ENCODE peak calls at places on chromosomes 6 and 20, in four cellular contexts. X, P, I and A are unnamed samples.

GRCh38 chr6:42845327-42845694 is 34.1 kb upstream of the RPL7L1 start:
- DNase-seq in X (no peak), P (no peak), I (no peak), A (no peak)

GRCh38 chr6:133973109-133973971 is 20.3 kb downstream of the TBPL1 start:
- DNase-seq in X (no peak), P (no peak), I (no peak), A (peak; percentile 76)

GRCh38 chr6:168603234-168603633 is 162.2 kb downstream of the SMOC2 start:
- DNase-seq in X (no peak), P (no peak), I (no peak), A (no peak)

GRCh38 chr6:26554669-26555504 is 16.7 kb downstream of the HMGN4 start:
- DNase-seq in X (no peak), P (no peak), I (no peak), A (peak; percentile 66)

GRCh38 chr6:119355157-119355556 is 5.6 kb upstream of the MAN1A1 start:
- DNase-seq in X (no peak), P (no peak), I (peak; percentile 31), A (peak; percentile 49)

GRCh38 chr6:27726620-27727023 is 185.6 kb downstream of the OR2B2 start:
- DNase-seq in X (no peak), P (no peak), I (no peak), A (no peak)

GRCh38 chr6:79570802-79571367 is 33.7 kb upstream of the LCA5 start:
- DNase-seq in X (no peak), P (no peak), I (no peak), A (peak; percentile 57)

GRCh38 chr20:41261790-41262717 is 55.5 kb downstream of the ZHX3 start:
- DNase-seq in X (no peak), P (no peak), I (no peak), A (no peak)

GRCh38 chr20:433300-433975 is 25.3 kb downstream of the RBCK1 start:
- DNase-seq in X (no peak), P (peak; percentile 79), I (no peak), A (no peak)

GRCh38 chr6:6975395-6976111 is 132.2 kb upstream of the RREB1 start:
- DNase-seq in X (no peak), P (no peak), I (no peak), A (peak; percentile 34)

GRCh38 chr20:23019403-23019802 is 15.7 kb upstream of the SSTR4 start:
- DNase-seq in X (no peak), P (no peak), I (no peak), A (no peak)

GRCh38 chr20:41425180-41425884 is 58.7 kb upstream of the EMILIN3 start:
- DNase-seq in X (no peak), P (no peak), I (no peak), A (no peak)

GRCh38 chr6:118986312-118986711 is 51.4 kb upstream of the MCM9 start:
- DNase-seq in X (no peak), P (no peak), I (no peak), A (no peak)

GRCh38 chr20:53808733-53809132 is 215.1 kb upstream of the ZNF217 start:
- DNase-seq in X (no peak), P (no peak), I (no peak), A (no peak)

GRCh38 chr6:134464690-134465411 is 146.9 kb upstream of the SGK1 start:
- DNase-seq in X (no peak), P (no peak), I (no peak), A (no peak)

GRCh38 chr6:149951626-149952025 is 9.8 kb downstream of the ULBP2 start:
- DNase-seq in X (no peak), P (no peak), I (no peak), A (no peak)

GRCh38 chr20:33252460-33252859 is 16.7 kb downstream of the BPIFA1 start:
- DNase-seq in X (no peak), P (no peak), I (no peak), A (no peak)

GRCh38 chr6:70221025-70221714 is 81.7 kb downstream of the COL9A1 start:
- DNase-seq in X (no peak), P (peak; percentile 2), I (no peak), A (peak; percentile 54)

GRCh38 chr20:52332649-52333048 is 141.1 kb upstream of the ZFP64 start:
- DNase-seq in X (no peak), P (no peak), I (no peak), A (no peak)

GRCh38 chr6:112245511-112246203 is 8.7 kb downstream of the LAMA4 start:
- DNase-seq in X (no peak), P (no peak), I (no peak), A (no peak)

GRCh38 chr20:47304287-47304686 is 52.2 kb downstream of the ZMYND8 start:
- DNase-seq in X (no peak), P (no peak), I (no peak), A (no peak)

GRCh38 chr20:41145821-41146620 is 8.7 kb downstream of the PLCG1 start:
- DNase-seq in X (no peak), P (no peak), I (peak; percentile 45), A (no peak)

GRCh38 chr20:16011061-16011460 is 562.2 kb downstream of the KIF16B start:
- DNase-seq in X (no peak), P (no peak), I (no peak), A (no peak)

GRCh38 chr20:41355598-41356203 is 10.9 kb downstream of the EMILIN3 start:
- DNase-seq in X (no peak), P (no peak), I (no peak), A (no peak)

GRCh38 chr20:38764563-38765355 is 16.5 kb downstream of the ACTR5 start:
- DNase-seq in X (no peak), P (no peak), I (no peak), A (no peak)

GRCh38 chr20:2900845-2901592 is 27.7 kb downstream of the PTPRA start:
- DNase-seq in X (no peak), P (peak; percentile 27), I (no peak), A (peak; percentile 22)

GRCh38 chr20:62603021-62603906 is 39.0 kb upstream of the SLCO4A1 start:
- DNase-seq in X (no peak), P (no peak), I (peak; percentile 64), A (peak; percentile 93)

GRCh38 chr6:153625089-153625488 is 414.0 kb upstream of the OPRM1 start:
- DNase-seq in X (peak; percentile 54), P (no peak), I (no peak), A (no peak)

GRCh38 chr6:77638129-77638830 is 14.6 kb upstream of the MEI4 start:
- DNase-seq in X (no peak), P (no peak), I (no peak), A (no peak)

GRCh38 chr20:31826074-31826473 is 6.9 kb downstream of the MYLK2 start:
- DNase-seq in X (no peak), P (no peak), I (no peak), A (no peak)

GRCh38 chr20:36591854-36592641 is 13.5 kb upstream of the RAB5IF start:
- DNase-seq in X (no peak), P (no peak), I (peak; percentile 46), A (no peak)